ENCODE peak calls at places on chromosome 21, in five cellular contexts. B, Y, P, G and E are unnamed samples.

GRCh38 chr21:41111681-41112080 is 56.3 kb upstream of the BACE2 start:
- DNase-seq in B (no peak), Y (no peak), P (no peak), G (no peak), E (no peak)

GRCh38 chr21:40616377-40616704 is 230.6 kb downstream of the DSCAM start:
- DNase-seq in B (no peak), Y (no peak), P (no peak), G (no peak), E (no peak)

GRCh38 chr21:29834617-29835016 is 105.2 kb downstream of the GRIK1 start:
- DNase-seq in B (no peak), Y (no peak), P (no peak), G (no peak), E (no peak)

GRCh38 chr21:17492415-17493168 is 20.3 kb upstream of the CXADR start:
- DNase-seq in B (no peak), Y (no peak), P (no peak), G (no peak), E (no peak)

GRCh38 chr21:25359724-25360123 is 247.6 kb downstream of the MRPL39 start:
- DNase-seq in B (no peak), Y (no peak), P (no peak), G (no peak), E (no peak)

GRCh38 chr21:41888749-41889376 is 9.7 kb upstream of the PRDM15 start:
- DNase-seq in B (no peak), Y (no peak), P (no peak), G (no peak), E (no peak)

GRCh38 chr21:16563111-16563510 is 833.3 kb downstream of the USP25 start:
- DNase-seq in B (no peak), Y (no peak), P (no peak), G (no peak), E (no peak)

GRCh38 chr21:20186186-20186585 is 812.0 kb upstream of the NCAM2 start:
- DNase-seq in B (no peak), Y (no peak), P (no peak), G (no peak), E (no peak)

GRCh38 chr21:25515484-25516405 is 91.5 kb downstream of the MRPL39 start:
- DNase-seq in B (no peak), Y (no peak), P (peak), G (no peak), E (no peak)

GRCh38 chr21:28705616-28706015 is 287.1 kb downstream of the LTN1 start:
- DNase-seq in B (no peak), Y (peak), P (peak), G (no peak), E (no peak)

GRCh38 chr21:42262826-42263225 is 43.9 kb downstream of the ABCG1 start:
- DNase-seq in B (no peak), Y (peak), P (peak), G (no peak), E (no peak)

GRCh38 chr21:14737922-14738321 is 191.8 kb upstream of the SAMSN1 start:
- DNase-seq in B (no peak), Y (peak), P (peak), G (peak), E (peak)

GRCh38 chr21:18274370-18274769 is 29.7 kb downstream of the CHODL start:
- DNase-seq in B (no peak), Y (no peak), P (no peak), G (no peak), E (no peak)

GRCh38 chr21:17612023-17612564 is 607 bp downstream of the BTG3 start:
- DNase-seq in B (no peak), Y (peak), P (peak), G (peak), E (peak)

GRCh38 chr21:45322231-45322959 is 34.7 kb upstream of the POFUT2 start:
- DNase-seq in B (no peak), Y (no peak), P (no peak), G (no peak), E (no peak)

GRCh38 chr21:45324430-45325205 is 36.9 kb upstream of the POFUT2 start:
- DNase-seq in B (no peak), Y (peak), P (no peak), G (no peak), E (no peak)

GRCh38 chr21:45325206-45326168 is 37.8 kb upstream of the POFUT2 start:
- DNase-seq in B (no peak), Y (no peak), P (no peak), G (no peak), E (no peak)

GRCh38 chr21:45322960-45323461 is 35.3 kb upstream of the POFUT2 start:
- DNase-seq in B (no peak), Y (no peak), P (no peak), G (no peak), E (no peak)

GRCh38 chr21:45323487-45324380 is 36.0 kb upstream of the POFUT2 start:
- DNase-seq in B (no peak), Y (peak), P (peak), G (no peak), E (no peak)
- H4K91ac ChIP-seq in B (no peak), Y (peak), P (no peak), G (peak), E (no peak)

GRCh38 chr21:33539612-33540011 is 2.3 kb downstream of the GART start:
- DNase-seq in B (no peak), Y (no peak), P (peak), G (peak), E (no peak)
- H3K4me3 ChIP-seq in B (no peak), Y (no peak), P (no peak), G (no peak), E (no peak)

GRCh38 chr21:44708213-44708865 is 3.0 kb downstream of the TSPEAR start:
- DNase-seq in B (no peak), Y (no peak), P (no peak), G (no peak), E (no peak)
- H3K4ac ChIP-seq in B (peak), Y (no peak), P (no peak), G (no peak), E (peak)

GRCh38 chr21:36751383-36751782 is 52.5 kb downstream of the SIM2 start:
- DNase-seq in B (no peak), Y (no peak), P (no peak), G (no peak), E (no peak)
- H4K91ac ChIP-seq in B (peak), Y (peak), P (peak), G (no peak), E (no peak)

DNA sequence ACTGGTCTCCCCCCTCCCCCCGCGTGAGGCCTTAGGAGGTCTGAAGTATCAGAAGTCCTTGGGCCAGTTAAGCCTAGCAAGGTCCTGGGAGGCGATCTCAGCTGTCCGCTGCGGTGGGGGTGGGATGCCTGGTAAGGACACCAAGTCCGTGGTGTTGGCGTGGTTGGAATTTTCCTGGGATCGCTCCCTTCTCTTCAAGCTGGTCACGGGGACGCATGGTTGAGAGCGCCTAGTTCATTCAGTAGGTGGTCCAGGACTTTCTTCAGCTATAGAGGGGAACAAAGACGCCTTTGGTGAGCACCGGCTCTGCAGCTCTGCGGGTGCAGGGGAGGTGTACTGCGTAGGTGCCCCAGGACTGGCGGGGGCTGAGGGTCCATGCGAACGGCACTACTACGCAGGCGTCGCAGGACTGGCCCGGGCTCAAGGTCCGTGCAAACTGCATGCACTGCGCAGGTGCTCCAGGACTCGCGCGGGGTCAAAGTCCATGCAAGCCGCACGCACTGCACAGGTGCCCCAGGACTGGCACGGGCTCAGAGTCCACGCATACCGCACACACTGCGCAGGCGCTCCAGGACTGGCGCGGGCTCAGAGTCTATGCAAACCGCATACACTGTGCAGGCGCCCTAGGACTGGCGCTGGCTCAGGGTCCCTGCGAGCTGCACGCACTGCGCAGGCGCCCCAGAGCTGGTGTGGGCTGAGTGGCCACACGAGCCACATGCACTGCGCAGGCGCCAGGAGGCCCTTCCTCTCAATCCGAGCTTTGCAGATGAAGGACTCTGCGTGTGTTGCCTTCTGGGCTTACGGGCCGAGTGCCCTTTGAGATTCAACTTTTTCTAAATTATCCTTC is 36.6 kb upstream of the HMGN1 start:
- DNase-seq in B (no peak), Y (no peak), P (peak), G (peak), E (no peak)
- H3K4me3 ChIP-seq in B (no peak), Y (peak), P (peak), G (no peak), E (no peak)